ENCODE peak calls at places on chromosomes 4 and X, in ten cellular contexts. R is tibial artery, F is progenitor cell of endocrine pancreas, E is Caco-2, T is OCI-LY7, B is neural progenitor cell, L is GM20000, O is stomach, N is psoas muscle, U is GM06990. A is an unnamed sample.

GRCh38 chr4:140296871-140297570 is 76.4 kb upstream of the SCOC start:
- DNase-seq in O (no peak), E (no peak), N (no peak), U (no peak), T (no peak), F (no peak), R (no peak), B (peak; percentile 27), L (no peak), A (no peak)

GRCh38 chr4:92387459-92388069 is 83.8 kb downstream of the GRID2 start:
- DNase-seq in F (no peak), R (no peak), O (no peak), L (peak; percentile 12), U (no peak), T (peak; percentile 28), N (no peak), E (no peak), B (peak; percentile 57), A (no peak)

GRCh38 chr4:79217043-79217442 is 108.8 kb downstream of the NAA11 start:
- DNase-seq in O (no peak), F (no peak), B (peak; percentile 51), R (no peak), N (no peak), T (no peak), E (no peak), U (no peak), L (no peak), A (no peak)

GRCh38 chr4:183610613-183611012 is 48.4 kb downstream of the RWDD4 start:
- DNase-seq in T (no peak), E (no peak), N (no peak), F (no peak), L (no peak), R (peak; percentile 32), U (no peak), B (no peak), O (no peak), A (no peak)

GRCh38 chr4:39205000-39205399 is 22.7 kb downstream of the WDR19 start:
- DNase-seq in R (no peak), N (no peak), E (no peak), B (no peak), L (no peak), F (no peak), U (no peak), O (no peak), T (no peak), A (no peak)

GRCh38 chrX:71859637-71860036 is 51.0 kb upstream of the NHSL2 start:
- DNase-seq in F (no peak), O (no peak), E (no peak), U (no peak), R (no peak), L (peak; percentile 9), T (peak; percentile 27), N (no peak), B (peak; percentile 71), A (no peak)

GRCh38 chr4:152635876-152636275 is 43.9 kb downstream of the TMEM154 start:
- DNase-seq in E (no peak), L (no peak), O (no peak), F (no peak), T (no peak), N (no peak), B (no peak), R (no peak), U (no peak), A (peak; percentile 56)

GRCh38 chr4:10619855-10620254 is 64.7 kb downstream of the CLNK start:
- DNase-seq in R (no peak), F (no peak), N (no peak), U (no peak), L (no peak), O (no peak), E (no peak), T (no peak), B (no peak), A (no peak)

GRCh38 chr4:139330283-139330682 is 28.0 kb upstream of the NDUFC1 start:
- DNase-seq in T (no peak), B (no peak), F (no peak), E (no peak), L (no peak), R (no peak), U (no peak), O (no peak), N (no peak), A (no peak)

DNA sequence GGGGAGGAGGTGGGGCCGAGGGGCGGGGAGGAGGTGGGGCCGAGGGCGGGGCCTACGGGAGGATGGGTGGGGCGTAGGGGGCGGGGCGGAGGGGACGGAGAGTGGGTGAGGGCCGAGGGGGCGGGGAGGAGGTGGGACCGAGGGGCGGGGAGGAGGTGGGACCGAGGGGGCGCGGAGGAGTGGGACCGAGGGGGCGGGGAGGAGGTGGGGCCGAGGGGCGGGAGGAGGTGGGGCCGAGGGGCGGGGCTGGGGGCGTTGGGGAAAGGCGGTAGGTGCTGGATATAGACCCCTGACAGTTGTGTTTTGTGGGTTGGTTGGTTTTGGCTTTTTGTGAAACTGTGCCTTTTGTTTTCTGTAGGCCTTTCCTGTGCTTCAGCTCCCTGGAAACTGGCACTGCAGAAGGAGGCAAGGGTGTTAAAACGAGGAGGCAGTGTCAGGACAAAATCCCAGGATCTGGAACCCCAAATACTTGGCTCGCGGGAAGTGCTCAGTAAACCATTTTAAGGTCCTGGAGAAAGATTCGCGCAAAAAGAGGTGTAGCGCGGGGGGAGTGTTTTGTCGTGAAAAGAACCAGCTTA is 580 bp upstream of the MMGT1 start:
- DNase-seq in T (peak; percentile 75), B (peak; percentile 85), F (peak; percentile 32), N (peak; percentile 74), L (peak; percentile 88), O (peak; percentile 75), E (peak; percentile 76), R (peak; percentile 69), U (peak; percentile 48), A (no peak)
- TF ChIP-seq CTCF in T (no peak), B (no peak), F (no peak), N (no peak), L (no peak), O (no peak), E (no peak), R (no peak), U (no peak), A (no peak)

GRCh38 chr4:98113005-98113404 is 30.3 kb downstream of the STPG2 start:
- DNase-seq in L (no peak), T (peak; percentile 4), O (no peak), N (no peak), F (no peak), U (no peak), B (peak; percentile 69), E (peak; percentile 44), R (no peak), A (no peak)
- TF ChIP-seq CTCF in L (no peak), T (peak; percentile 46), O (no peak), N (peak; percentile 26), F (peak; percentile 37), U (peak; percentile 22), B (peak; percentile 63), E (peak; percentile 25), R (no peak), A (no peak)

GRCh38 chrX:124401696-124402095 is 55.3 kb downstream of the SH2D1A start:
- DNase-seq in F (no peak), L (no peak), T (no peak), R (no peak), O (no peak), N (no peak), E (no peak), U (no peak), B (no peak), A (no peak)

GRCh38 chrX:124405868-124406267 is 59.5 kb downstream of the SH2D1A start:
- DNase-seq in B (no peak), U (no peak), N (no peak), R (no peak), T (no peak), E (no peak), F (no peak), O (no peak), L (no peak), A (no peak)

GRCh38 chrX:124406294-124407013 is 60.1 kb downstream of the SH2D1A start:
- DNase-seq in B (peak; percentile 60), T (peak; percentile 79), R (peak; percentile 36), E (peak; percentile 45), N (no peak), U (no peak), L (peak; percentile 37), F (peak; percentile 50), O (peak; percentile 51), A (no peak)
- TF ChIP-seq CTCF in B (peak; percentile 64), T (peak; percentile 80), R (peak; percentile 49), E (peak; percentile 44), N (peak; percentile 64), U (peak; percentile 60), L (no peak), F (peak; percentile 87), O (no peak), A (peak; percentile 46)

GRCh38 chr4:123366144-123366748 is 30.3 kb upstream of the SPRY1 start:
- DNase-seq in L (no peak), R (no peak), U (no peak), F (no peak), B (no peak), T (peak; percentile 44), E (no peak), N (no peak), O (no peak), A (no peak)
- TF ChIP-seq CTCF in L (no peak), R (no peak), U (no peak), F (no peak), B (no peak), T (no peak), E (no peak), N (no peak), O (no peak), A (no peak)

DNA sequence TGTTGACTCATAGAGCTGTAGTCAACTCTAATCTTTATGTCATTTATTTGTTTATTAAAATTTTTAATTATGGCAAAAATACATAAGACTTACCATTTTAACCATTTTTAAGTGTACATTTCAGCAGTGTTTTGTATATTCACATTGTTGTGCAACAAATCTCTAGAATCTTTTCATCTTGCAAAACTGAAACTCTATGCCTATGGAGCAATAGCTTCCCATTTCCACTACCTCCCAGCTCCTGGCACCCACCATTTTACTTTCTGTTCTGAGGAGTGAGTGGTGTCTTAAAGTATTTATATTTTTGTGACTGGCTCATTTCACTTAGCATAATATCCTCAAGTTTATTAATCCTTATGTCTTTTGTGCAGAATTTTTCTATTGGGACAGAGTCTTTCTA is 181.0 kb downstream of the GPAT3 start:
- DNase-seq in N (no peak), O (no peak), R (no peak), E (no peak), T (no peak), U (no peak), L (no peak), B (no peak), F (no peak), A (no peak)
- TF ChIP-seq CTCF in N (no peak), O (no peak), R (no peak), E (no peak), T (no peak), U (no peak), L (no peak), B (no peak), F (no peak), A (no peak)